ENCODE peak calls at places on chromosomes 1 and 21, in nine cellular contexts. C is Peyer's patch, K is H7, R is progenitor cell of endocrine pancreas, H is Karpas-422, S is ELF-1, D is left ventricle myocardium inferior, V is cardiac septum, B is foreskin keratinocyte. G is an unnamed sample.

GRCh38 chr1:172585348-172585747 is 52.4 kb downstream of the SUCO start:
- DNase-seq in C (no peak), K (no peak), R (no peak), H (no peak), S (no peak), D (no peak), V (no peak), B (peak), G (no peak)

GRCh38 chr1:231203259-231204057 is 37.6 kb upstream of the GNPAT start:
- DNase-seq in C (no peak), K (peak), R (no peak), H (no peak), S (no peak), D (no peak), V (no peak), B (no peak), G (no peak)

GRCh38 chr1:26234644-26235384 is 814 bp downstream of the CEP85 start:
- DNase-seq in C (no peak), K (peak), R (peak), H (peak), S (peak), D (no peak), V (no peak), B (no peak), G (peak)

GRCh38 chr1:8813016-8813763 is 4.2 kb downstream of the RERE start:
- DNase-seq in C (no peak), K (no peak), R (no peak), H (no peak), S (no peak), D (no peak), V (no peak), B (no peak), G (no peak)

GRCh38 chr1:230878584-230878975 is 10.3 kb upstream of the C1orf198 start:
- DNase-seq in C (no peak), K (no peak), R (no peak), H (no peak), S (no peak), D (no peak), V (no peak), B (no peak), G (no peak)

GRCh38 chr21:42777757-42778344 is 101.5 kb downstream of the WDR4 start:
- DNase-seq in C (peak), K (peak), R (no peak), H (peak), S (peak), D (no peak), V (no peak), B (no peak), G (no peak)

GRCh38 chr1:167059045-167059728 is 31.0 kb downstream of the GPA33 start:
- DNase-seq in C (peak), K (peak), R (peak), H (peak), S (peak), D (peak), V (no peak), B (no peak), G (peak)

GRCh38 chr1:23577056-23577985 is 18.0 kb upstream of the ID3 start:
- DNase-seq in C (peak), K (no peak), R (no peak), H (peak), S (peak), D (no peak), V (no peak), B (peak), G (no peak)

GRCh38 chr1:207938016-207938415 is 27.1 kb upstream of the CD34 start:
- DNase-seq in C (no peak), K (no peak), R (no peak), H (no peak), S (no peak), D (no peak), V (no peak), B (no peak), G (no peak)

GRCh38 chr1:201982082-201982922 is at the start of gene RNPEP:
- DNase-seq in C (peak), K (peak), R (peak), H (peak), S (peak), D (peak), V (peak), B (no peak), G (peak)

GRCh38 chr1:53410100-53410541 is 49.1 kb upstream of the DMRTB1 start:
- DNase-seq in C (no peak), K (peak), R (no peak), H (no peak), S (peak), D (no peak), V (no peak), B (no peak), G (peak)

GRCh38 chr1:183676515-183677189 is 23.5 kb upstream of the APOBEC4 start:
- DNase-seq in C (no peak), K (no peak), R (no peak), H (no peak), S (peak), D (no peak), V (no peak), B (no peak), G (no peak)

GRCh38 chr1:56151402-56151801 is 428.0 kb downstream of the PLPP3 start:
- DNase-seq in C (no peak), K (no peak), R (no peak), H (no peak), S (no peak), D (no peak), V (no peak), B (no peak), G (no peak)

GRCh38 chr21:43697758-43698643 is 20.9 kb upstream of the PDXK start:
- DNase-seq in C (no peak), K (no peak), R (no peak), H (no peak), S (no peak), D (no peak), V (no peak), B (no peak), G (no peak)

GRCh38 chr1:156740307-156740678 is 595 bp downstream of the MRPL24 start:
- DNase-seq in C (no peak), K (no peak), R (no peak), H (peak), S (no peak), D (no peak), V (no peak), B (no peak), G (no peak)

GRCh38 chr1:110457206-110457605 is 6.3 kb downstream of the PROK1 start:
- DNase-seq in C (no peak), K (no peak), R (no peak), H (no peak), S (no peak), D (no peak), V (no peak), B (no peak), G (no peak)

GRCh38 chr1:31577515-31578191 is 1.3 kb downstream of the TINAGL1 start:
- DNase-seq in C (no peak), K (no peak), R (no peak), H (no peak), S (no peak), D (no peak), V (no peak), B (peak), G (peak)

GRCh38 chr1:11648039-11648438 is 6.2 kb downstream of the FBXO2 start:
- DNase-seq in C (no peak), K (no peak), R (no peak), H (no peak), S (no peak), D (peak), V (no peak), B (no peak), G (no peak)

GRCh38 chr1:246281639-246282038 is 225.4 kb downstream of the SMYD3 start:
- DNase-seq in C (no peak), K (no peak), R (no peak), H (no peak), S (no peak), D (no peak), V (no peak), B (no peak), G (no peak)

GRCh38 chr1:232635778-232636356 is 5.9 kb upstream of the SIPA1L2 start:
- DNase-seq in C (no peak), K (peak), R (no peak), H (peak), S (no peak), D (no peak), V (no peak), B (no peak), G (peak)

GRCh38 chr1:21294266-21295058 is 4.2 kb upstream of the ECE1 start:
- DNase-seq in C (peak), K (no peak), R (no peak), H (peak), S (no peak), D (no peak), V (peak), B (no peak), G (no peak)

GRCh38 chr1:205955499-205955898 is 12.2 kb upstream of the SLC26A9 start:
- DNase-seq in C (no peak), K (no peak), R (no peak), H (no peak), S (no peak), D (no peak), V (no peak), B (no peak), G (no peak)

GRCh38 chr1:2845874-2846273 is 44.4 kb upstream of the TTC34 start:
- DNase-seq in C (no peak), K (no peak), R (no peak), H (no peak), S (no peak), D (no peak), V (no peak), B (no peak), G (no peak)

GRCh38 chr1:71593523-71593922 is 512.7 kb upstream of the ZRANB2 start:
- DNase-seq in C (no peak), K (no peak), R (no peak), H (peak), S (peak), D (no peak), V (no peak), B (no peak), G (peak)

GRCh38 chr1:221435510-221435909 is 306.4 kb downstream of the DUSP10 start:
- DNase-seq in C (no peak), K (peak), R (no peak), H (peak), S (peak), D (no peak), V (no peak), B (no peak), G (peak)

GRCh38 chr1:112465122-112465521 is 43.6 kb upstream of the WNT2B start:
- DNase-seq in C (no peak), K (no peak), R (no peak), H (no peak), S (no peak), D (no peak), V (no peak), B (no peak), G (no peak)

GRCh38 chr1:114219247-114219872 is 65.7 kb upstream of the SYT6 start:
- DNase-seq in C (no peak), K (no peak), R (no peak), H (no peak), S (peak), D (no peak), V (no peak), B (no peak), G (peak)

GRCh38 chr1:211377539-211378461 is 51.2 kb downstream of the TRAF5 start:
- DNase-seq in C (no peak), K (peak), R (no peak), H (no peak), S (peak), D (no peak), V (no peak), B (no peak), G (peak)

GRCh38 chr1:36304970-36305914 is 926 bp upstream of the SH3D21 start:
- DNase-seq in C (peak), K (no peak), R (no peak), H (no peak), S (no peak), D (no peak), V (no peak), B (no peak), G (peak)

GRCh38 chr1:211648980-211649934 is 26.2 kb downstream of the NEK2 start:
- DNase-seq in C (peak), K (no peak), R (no peak), H (no peak), S (no peak), D (peak), V (no peak), B (no peak), G (no peak)

GRCh38 chr1:209417761-209418160 is 165.8 kb upstream of the CAMK1G start:
- DNase-seq in C (no peak), K (no peak), R (no peak), H (no peak), S (no peak), D (no peak), V (no peak), B (no peak), G (no peak)

GRCh38 chr1:9410737-9411297 is 118.1 kb downstream of the SPSB1 start:
- DNase-seq in C (no peak), K (no peak), R (no peak), H (no peak), S (peak), D (no peak), V (no peak), B (no peak), G (peak)

GRCh38 chr1:118960567-118961136 is 27.5 kb downstream of the TBX15 start:
- DNase-seq in C (peak), K (no peak), R (no peak), H (no peak), S (peak), D (no peak), V (no peak), B (no peak), G (peak)

GRCh38 chr1:180597520-180597919 is 34.3 kb upstream of the XPR1 start:
- DNase-seq in C (no peak), K (no peak), R (no peak), H (no peak), S (no peak), D (no peak), V (no peak), B (no peak), G (no peak)

GRCh38 chr1:203424861-203425667 is 50.5 kb upstream of the PRELP start:
- DNase-seq in C (no peak), K (no peak), R (no peak), H (no peak), S (no peak), D (no peak), V (no peak), B (no peak), G (no peak)

GRCh38 chr1:213399695-213400094 is 348.7 kb downstream of the RPS6KC1 start:
- DNase-seq in C (no peak), K (no peak), R (no peak), H (no peak), S (peak), D (peak), V (no peak), B (no peak), G (peak)

GRCh38 chr1:2241820-2242219 is 13.7 kb downstream of the SKI start:
- DNase-seq in C (no peak), K (no peak), R (no peak), H (no peak), S (no peak), D (no peak), V (no peak), B (no peak), G (no peak)

GRCh38 chr21:45940621-45941337 is 40.8 kb upstream of the COL6A1 start:
- DNase-seq in C (no peak), K (peak), R (no peak), H (no peak), S (no peak), D (no peak), V (no peak), B (no peak), G (no peak)